ENCODE peak calls at places on chromosomes 2 and 18, in six cellular contexts. One of them, this sample, is unnamed.
A peak's percentile ranks its signal among the peaks of the same experiment; 100 is the strongest.

GRCh38 chr18:3452750-3453539 is 3.0 kb downstream of the TGIF1 start:
- DNase-seq in upper lobe of right lung: no peak
- DNase-seq in Caki2: peak; percentile 48
- DNase-seq in H54: no peak
- DNase-seq in OCI-M1: peak; percentile 69
- DNase-seq in amygdala: no peak
- DNase-seq in this sample: no peak

GRCh38 chr2:157443795-157444642 is at the start of gene CYTIP:
- DNase-seq in amygdala: no peak
- DNase-seq in upper lobe of right lung: peak; percentile 61
- DNase-seq in Caki2: no peak
- DNase-seq in H54: no peak
- DNase-seq in OCI-M1: peak; percentile 94
- DNase-seq in this sample: no peak

GRCh38 chr2:134398300-134398699 is 144.4 kb downstream of the MGAT5 start:
- DNase-seq in amygdala: no peak
- DNase-seq in Caki2: no peak
- DNase-seq in upper lobe of right lung: no peak
- DNase-seq in OCI-M1: no peak
- DNase-seq in H54: no peak
- DNase-seq in this sample: no peak

GRCh38 chr2:161426788-161427412 is 10.8 kb downstream of the TBR1 start:
- DNase-seq in amygdala: no peak
- DNase-seq in Caki2: no peak
- DNase-seq in OCI-M1: no peak
- DNase-seq in upper lobe of right lung: no peak
- DNase-seq in H54: no peak
- DNase-seq in this sample: no peak

GRCh38 chr2:220174826-220175225 is 547.4 kb downstream of the SLC4A3 start:
- DNase-seq in Caki2: no peak
- DNase-seq in OCI-M1: no peak
- DNase-seq in upper lobe of right lung: no peak
- DNase-seq in H54: no peak
- DNase-seq in amygdala: no peak
- DNase-seq in this sample: no peak

GRCh38 chr2:234451852-234452625 is 44.8 kb downstream of the ARL4C start:
- DNase-seq in Caki2: no peak
- DNase-seq in H54: peak; percentile 60
- DNase-seq in upper lobe of right lung: no peak
- DNase-seq in amygdala: no peak
- DNase-seq in OCI-M1: no peak
- DNase-seq in this sample: no peak

GRCh38 chr2:10133007-10133647 is 10.6 kb downstream of the RRM2 start:
- DNase-seq in Caki2: no peak
- DNase-seq in H54: no peak
- DNase-seq in amygdala: no peak
- DNase-seq in OCI-M1: no peak
- DNase-seq in upper lobe of right lung: no peak
- DNase-seq in this sample: no peak

GRCh38 chr2:218291934-218292699 is at the start of gene TMBIM1:
- DNase-seq in H54: peak; percentile 80
- DNase-seq in upper lobe of right lung: peak; percentile 93
- DNase-seq in Caki2: peak; percentile 65
- DNase-seq in amygdala: peak; percentile 29
- DNase-seq in OCI-M1: peak; percentile 88
- DNase-seq in this sample: no peak

GRCh38 chr2:196278491-196278911 is 107.1 kb upstream of the STK17B start:
- DNase-seq in OCI-M1: no peak
- DNase-seq in upper lobe of right lung: no peak
- DNase-seq in H54: no peak
- DNase-seq in Caki2: no peak
- DNase-seq in amygdala: no peak
- DNase-seq in this sample: no peak

GRCh38 chr2:44543773-44544725 is 182.3 kb downstream of the CAMKMT start:
- DNase-seq in amygdala: no peak
- DNase-seq in upper lobe of right lung: no peak
- DNase-seq in H54: no peak
- DNase-seq in Caki2: no peak
- DNase-seq in OCI-M1: peak; percentile 51
- DNase-seq in this sample: no peak

GRCh38 chr2:25132296-25132630 is 36.1 kb downstream of the POMC start:
- DNase-seq in OCI-M1: peak; percentile 48
- DNase-seq in H54: no peak
- DNase-seq in upper lobe of right lung: no peak
- DNase-seq in amygdala: no peak
- DNase-seq in Caki2: no peak
- DNase-seq in this sample: no peak

GRCh38 chr2:217897091-217897715 is 105.6 kb downstream of the TNS1 start:
- DNase-seq in upper lobe of right lung: peak; percentile 68
- DNase-seq in amygdala: no peak
- DNase-seq in OCI-M1: no peak
- DNase-seq in H54: no peak
- DNase-seq in Caki2: no peak
- DNase-seq in this sample: no peak

GRCh38 chr2:24117902-24118301 is 5.2 kb downstream of the PFN4 start:
- DNase-seq in H54: no peak
- DNase-seq in amygdala: no peak
- DNase-seq in OCI-M1: no peak
- DNase-seq in upper lobe of right lung: no peak
- DNase-seq in Caki2: no peak
- DNase-seq in this sample: no peak

GRCh38 chr2:162062559-162062958 is 11.5 kb downstream of the DPP4 start:
- DNase-seq in amygdala: no peak
- DNase-seq in OCI-M1: no peak
- DNase-seq in Caki2: no peak
- DNase-seq in H54: no peak
- DNase-seq in upper lobe of right lung: no peak
- DNase-seq in this sample: no peak

GRCh38 chr18:69097349-69097748 is 299.5 kb downstream of the CCDC102B start:
- DNase-seq in H54: no peak
- DNase-seq in upper lobe of right lung: no peak
- DNase-seq in OCI-M1: no peak
- DNase-seq in amygdala: no peak
- DNase-seq in Caki2: no peak
- DNase-seq in this sample: no peak

GRCh38 chr18:73461780-73462059 is 593.9 kb upstream of the NETO1 start:
- DNase-seq in Caki2: no peak
- DNase-seq in amygdala: no peak
- DNase-seq in H54: no peak
- DNase-seq in OCI-M1: no peak
- DNase-seq in upper lobe of right lung: no peak
- DNase-seq in this sample: no peak

GRCh38 chr2:29819570-29819969 is 101.8 kb downstream of the ALK start:
- DNase-seq in H54: no peak
- DNase-seq in Caki2: no peak
- DNase-seq in OCI-M1: no peak
- DNase-seq in amygdala: no peak
- DNase-seq in upper lobe of right lung: no peak
- DNase-seq in this sample: no peak

GRCh38 chr2:52862801-52863200 is 904.8 kb upstream of the CHAC2 start:
- DNase-seq in amygdala: no peak
- DNase-seq in upper lobe of right lung: no peak
- DNase-seq in Caki2: no peak
- DNase-seq in OCI-M1: no peak
- DNase-seq in H54: no peak
- DNase-seq in this sample: no peak

GRCh38 chr2:28401948-28402550 is 9.4 kb downstream of the FOSL2 start:
- DNase-seq in upper lobe of right lung: no peak
- DNase-seq in H54: no peak
- DNase-seq in amygdala: no peak
- DNase-seq in OCI-M1: no peak
- DNase-seq in Caki2: no peak
- DNase-seq in this sample: no peak

GRCh38 chr2:1824202-1824905 is 80.0 kb upstream of the PXDN start:
- DNase-seq in upper lobe of right lung: no peak
- DNase-seq in Caki2: no peak
- DNase-seq in H54: no peak
- DNase-seq in amygdala: no peak
- DNase-seq in OCI-M1: no peak
- DNase-seq in this sample: no peak

GRCh38 chr2:20665261-20666113 is 1.5 kb upstream of the GDF7 start:
- DNase-seq in OCI-M1: no peak
- DNase-seq in Caki2: no peak
- DNase-seq in H54: no peak
- DNase-seq in upper lobe of right lung: peak; percentile 45
- DNase-seq in amygdala: no peak
- DNase-seq in this sample: no peak

GRCh38 chr18:31555971-31556747 is 35.5 kb upstream of the TTR start:
- DNase-seq in H54: peak; percentile 8
- DNase-seq in Caki2: peak; percentile 50
- DNase-seq in OCI-M1: peak; percentile 80
- DNase-seq in amygdala: peak; percentile 4
- DNase-seq in upper lobe of right lung: no peak
- DNase-seq in this sample: peak; percentile 4

GRCh38 chr2:100818606-100819364 is 1.2 kb upstream of the NPAS2 start:
- DNase-seq in amygdala: peak; percentile 46
- DNase-seq in H54: peak; percentile 58
- DNase-seq in OCI-M1: no peak
- DNase-seq in upper lobe of right lung: peak; percentile 80
- DNase-seq in Caki2: peak; percentile 76
- DNase-seq in this sample: no peak

GRCh38 chr2:202113571-202114142 is 40.6 kb downstream of the KIAA2012 start:
- DNase-seq in upper lobe of right lung: no peak
- DNase-seq in OCI-M1: no peak
- DNase-seq in amygdala: no peak
- DNase-seq in H54: no peak
- DNase-seq in Caki2: no peak
- DNase-seq in this sample: no peak

GRCh38 chr2:216292886-216293291 is 79.4 kb downstream of the MARCHF4 start:
- DNase-seq in Caki2: no peak
- DNase-seq in amygdala: no peak
- DNase-seq in H54: no peak
- DNase-seq in upper lobe of right lung: no peak
- DNase-seq in OCI-M1: peak; percentile 73
- DNase-seq in this sample: peak; percentile 88

GRCh38 chr2:178506524-178506923 is 26.3 kb downstream of the PLEKHA3 start:
- DNase-seq in Caki2: no peak
- DNase-seq in amygdala: no peak
- DNase-seq in OCI-M1: no peak
- DNase-seq in H54: no peak
- DNase-seq in upper lobe of right lung: no peak
- DNase-seq in this sample: no peak

GRCh38 chr2:37020212-37020886 is 54.0 kb upstream of the STRN start:
- DNase-seq in upper lobe of right lung: peak; percentile 78
- DNase-seq in Caki2: no peak
- DNase-seq in H54: no peak
- DNase-seq in OCI-M1: no peak
- DNase-seq in amygdala: no peak
- DNase-seq in this sample: no peak

GRCh38 chr18:75529394-75529793 is 101.9 kb upstream of the SMIM21 start:
- DNase-seq in OCI-M1: no peak
- DNase-seq in Caki2: no peak
- DNase-seq in H54: no peak
- DNase-seq in amygdala: no peak
- DNase-seq in upper lobe of right lung: no peak
- DNase-seq in this sample: no peak

GRCh38 chr2:84865181-84865783 is 15.6 kb downstream of the TRABD2A start:
- DNase-seq in Caki2: no peak
- DNase-seq in upper lobe of right lung: no peak
- DNase-seq in OCI-M1: peak; percentile 61
- DNase-seq in amygdala: no peak
- DNase-seq in H54: no peak
- DNase-seq in this sample: no peak

GRCh38 chr2:200744252-200744651 is 67.5 kb upstream of the BZW1 start:
- DNase-seq in upper lobe of right lung: no peak
- DNase-seq in amygdala: no peak
- DNase-seq in OCI-M1: no peak
- DNase-seq in H54: no peak
- DNase-seq in Caki2: no peak
- DNase-seq in this sample: no peak

GRCh38 chr2:12819721-12820120 is 103.0 kb downstream of the TRIB2 start:
- DNase-seq in upper lobe of right lung: no peak
- DNase-seq in amygdala: no peak
- DNase-seq in OCI-M1: peak; percentile 94
- DNase-seq in H54: no peak
- DNase-seq in Caki2: no peak
- DNase-seq in this sample: no peak